ENCODE peak calls at places on chromosomes 1 and 21, in nine cellular contexts. C is lung; I is pancreas; B is GM10248; H is CD4-positive, alpha-beta T cell; M is astrocyte of the spinal cord; R is sigmoid colon; D is HFFc6; K is fibroblast of lung. X is an unnamed sample.

GRCh38 chr1:204146965-204147364 is 4.9 kb downstream of the ETNK2 start:
- DNase-seq in C (no peak), I (no peak), K (no peak), R (no peak), B (no peak), H (no peak), D (no peak), M (no peak), X (no peak)

GRCh38 chr1:18110968-18111367 is 3.4 kb downstream of the IGSF21 start:
- DNase-seq in M (no peak), C (no peak), D (no peak), B (no peak), I (no peak), H (no peak), K (no peak), R (no peak), X (peak)

GRCh38 chr1:107750364-107750959 is 214.5 kb downstream of the VAV3 start:
- DNase-seq in B (peak), C (peak), R (peak), H (no peak), M (peak), D (peak), I (peak), K (peak), X (peak)

GRCh38 chr1:226637147-226637935 is 88.8 kb downstream of the STUM start:
- DNase-seq in B (no peak), C (no peak), M (no peak), K (peak), I (peak), H (no peak), R (peak), D (no peak), X (no peak)

GRCh38 chr1:109881906-109882287 is 28.8 kb upstream of the CSF1 start:
- DNase-seq in I (no peak), H (no peak), K (no peak), D (no peak), M (no peak), R (no peak), C (no peak), B (no peak), X (no peak)

GRCh38 chr1:225830823-225831222 is 20.9 kb downstream of the EPHX1 start:
- DNase-seq in I (no peak), H (no peak), M (no peak), D (no peak), B (no peak), C (no peak), K (no peak), R (no peak), X (no peak)

GRCh38 chr1:109937738-109938137 is 27.1 kb downstream of the CSF1 start:
- DNase-seq in C (no peak), I (no peak), B (no peak), K (no peak), M (no peak), R (no peak), H (no peak), D (no peak), X (no peak)

GRCh38 chr1:235990376-235990795 is 74.5 kb downstream of the NID1 start:
- DNase-seq in M (no peak), C (no peak), I (no peak), K (peak), H (no peak), R (no peak), D (peak), B (no peak), X (no peak)

GRCh38 chr1:119314001-119314796 is 54.4 kb upstream of the HAO2 start:
- DNase-seq in I (no peak), B (no peak), D (peak), K (no peak), R (no peak), H (no peak), C (no peak), M (no peak), X (no peak)

GRCh38 chr1:15328785-15329480 is 80.8 kb upstream of the EFHD2 start:
- DNase-seq in D (no peak), K (peak), B (peak), C (no peak), I (peak), H (no peak), M (peak), R (no peak), X (no peak)

GRCh38 chr1:62349470-62350233 is 30.4 kb upstream of the KANK4 start:
- DNase-seq in D (no peak), H (no peak), R (no peak), K (no peak), M (no peak), C (no peak), B (no peak), I (no peak), X (no peak)

GRCh38 chr21:37565530-37566223 is 199.1 kb downstream of the DYRK1A start:
- DNase-seq in D (peak), I (no peak), K (peak), H (no peak), B (no peak), R (no peak), M (peak), C (no peak), X (peak)

GRCh38 chr1:117698398-117699160 is 92.7 kb downstream of the TENT5C start:
- DNase-seq in M (no peak), K (no peak), C (no peak), H (no peak), R (no peak), B (no peak), I (no peak), D (no peak), X (no peak)

GRCh38 chr1:87949711-87950110 is 621.0 kb downstream of the LMO4 start:
- DNase-seq in I (no peak), H (no peak), R (no peak), D (no peak), C (no peak), M (no peak), B (no peak), K (no peak), X (no peak)

GRCh38 chr1:17162941-17163340 is 42.0 kb upstream of the PADI1 start:
- DNase-seq in D (no peak), K (no peak), H (no peak), C (no peak), M (no peak), I (no peak), B (no peak), R (no peak), X (no peak)

GRCh38 chr1:71919812-71920509 is 362.4 kb downstream of the NEGR1 start:
- DNase-seq in H (no peak), R (no peak), C (no peak), M (no peak), I (no peak), B (no peak), K (no peak), D (no peak), X (peak)

GRCh38 chr21:15437873-15438272 is 291.9 kb upstream of the USP25 start:
- DNase-seq in M (peak), B (peak), R (no peak), K (peak), H (no peak), I (no peak), D (no peak), C (no peak), X (no peak)

GRCh38 chr1:204640578-204640977 is 45.0 kb downstream of the LRRN2 start:
- DNase-seq in M (no peak), B (no peak), C (no peak), H (no peak), D (no peak), K (no peak), R (no peak), I (no peak), X (no peak)

GRCh38 chr1:37794372-37795339 is 1.0 kb downstream of the MANEAL start:
- DNase-seq in M (no peak), H (no peak), I (peak), D (no peak), C (no peak), B (no peak), K (no peak), R (no peak), X (no peak)

GRCh38 chr1:117106478-117106877 is 15.1 kb downstream of the TRIM45 start:
- DNase-seq in B (no peak), I (no peak), C (no peak), K (no peak), R (no peak), D (no peak), M (no peak), H (no peak), X (no peak)

GRCh38 chr1:172533511-172534116 is 664 bp downstream of the SUCO start:
- DNase-seq in C (peak), I (peak), K (peak), M (peak), R (peak), D (no peak), B (peak), H (peak), X (peak)

GRCh38 chr1:172531412-172531811 is 1.5 kb upstream of the SUCO start:
- DNase-seq in D (no peak), K (no peak), B (no peak), M (no peak), R (no peak), I (no peak), C (no peak), H (no peak), X (no peak)

GRCh38 chr1:172530000-172530399 is 3.0 kb upstream of the SUCO start:
- DNase-seq in M (no peak), I (no peak), D (peak), C (no peak), K (no peak), R (no peak), B (no peak), H (no peak), X (no peak)

GRCh38 chr1:172531846-172532699 is 877 bp upstream of the SUCO start:
- DNase-seq in I (peak), B (peak), R (peak), C (peak), H (peak), D (peak), K (peak), M (peak), X (peak)

DNA sequence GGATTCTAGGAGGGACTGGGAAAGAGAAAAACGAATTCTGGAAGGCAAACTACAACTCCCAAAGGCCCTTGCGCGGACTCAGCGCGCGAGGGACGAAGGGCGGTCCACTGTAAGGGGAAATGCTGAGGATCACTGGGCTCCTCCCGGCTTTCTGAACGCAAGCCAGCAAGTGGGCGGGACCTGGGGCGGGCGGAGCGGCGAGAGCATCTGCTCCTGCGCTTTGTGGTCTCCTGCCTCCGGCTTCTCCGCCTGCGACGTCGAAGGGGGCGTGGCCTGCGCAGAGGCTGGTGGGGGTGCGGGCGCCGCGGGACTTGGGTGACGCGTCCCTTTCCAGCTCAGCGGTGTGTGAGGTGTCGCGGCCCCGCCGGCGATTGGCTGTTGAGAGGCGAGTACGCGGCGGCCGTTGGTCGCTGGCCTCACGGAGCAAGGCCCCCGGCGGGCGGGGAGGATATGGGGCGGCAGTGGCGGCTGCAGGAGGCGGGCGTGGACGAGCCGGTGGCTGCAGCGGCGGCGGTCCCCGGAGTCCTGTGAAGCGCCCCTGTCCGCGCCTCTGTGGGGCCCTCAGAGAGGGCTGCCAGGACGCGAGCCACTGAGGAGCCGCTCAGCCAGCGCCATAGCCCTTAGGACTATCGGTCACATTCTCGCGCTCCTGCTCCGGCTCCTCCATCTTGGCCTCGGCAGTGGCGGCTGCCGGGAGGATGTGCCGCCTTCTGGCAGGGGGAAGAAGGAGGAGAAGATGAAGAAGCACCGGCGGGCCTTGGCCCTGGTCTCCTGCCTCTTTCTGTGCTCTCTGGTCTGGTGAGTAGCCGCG is at the start of gene SUCO:
- DNase-seq in C (peak), R (peak), H (peak), I (peak), B (peak), K (peak), D (peak), M (peak), X (peak)
- TF ChIP-seq CTCF in C (no peak), R (no peak), H (peak), I (no peak), B (peak), K (peak), D (peak), M (no peak), X (peak)

DNA sequence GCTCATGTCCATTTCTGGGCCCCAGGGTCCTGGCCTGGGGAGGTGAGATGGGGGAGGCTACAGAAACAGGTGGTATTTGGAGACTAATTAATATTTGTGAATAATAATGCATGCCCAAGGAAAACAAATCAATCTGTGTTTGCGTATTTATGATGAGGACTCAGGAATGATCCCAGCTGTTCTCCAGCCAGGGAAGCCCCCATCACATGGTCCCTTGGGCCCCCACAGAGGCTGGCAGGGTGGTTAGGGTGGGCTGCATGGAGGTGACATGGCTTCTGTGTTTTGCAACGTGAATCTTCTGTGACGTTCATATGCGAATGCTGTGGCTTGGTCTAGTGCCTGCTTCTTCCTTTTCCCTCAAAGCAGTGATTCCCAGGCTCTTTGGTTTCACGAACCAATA is 10.5 kb downstream of the PTPRF start:
- DNase-seq in I (no peak), H (no peak), K (no peak), D (no peak), M (no peak), B (no peak), R (no peak), C (no peak), X (no peak)
- TF ChIP-seq CTCF in I (no peak), H (no peak), K (no peak), D (no peak), M (no peak), B (no peak), R (no peak), C (no peak), X (no peak)

DNA sequence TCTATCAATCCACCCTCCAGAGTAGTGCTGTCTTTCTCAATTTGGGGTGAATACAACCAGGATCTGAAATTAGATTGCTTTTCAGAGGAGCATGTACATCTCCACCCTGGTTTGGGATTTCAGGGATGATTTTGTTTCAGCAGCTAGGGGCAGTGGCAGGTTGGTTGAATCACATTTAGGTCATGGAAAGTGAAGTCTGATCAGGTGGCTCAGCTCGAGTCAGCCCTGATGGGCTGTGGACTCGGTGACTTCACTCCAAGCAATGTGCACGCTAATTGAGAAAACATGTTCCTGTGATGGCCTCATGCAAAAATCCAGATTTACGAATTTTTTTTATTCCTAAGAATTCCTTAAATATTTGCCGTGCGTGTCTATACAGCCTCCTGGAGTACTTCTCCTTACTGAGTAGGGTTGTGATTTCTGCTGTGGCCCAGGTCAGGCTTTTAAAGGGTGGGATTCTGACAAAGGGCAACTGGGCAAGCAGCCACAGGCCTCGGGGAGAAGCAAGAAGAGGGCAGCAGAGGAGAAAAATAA is 7.5 kb downstream of the NGF start:
- DNase-seq in C (no peak), M (peak), B (no peak), H (no peak), R (no peak), K (peak), D (peak), I (no peak), X (no peak)
- TF ChIP-seq CTCF in C (no peak), M (peak), B (no peak), H (no peak), R (no peak), K (peak), D (peak), I (no peak), X (no peak)

DNA sequence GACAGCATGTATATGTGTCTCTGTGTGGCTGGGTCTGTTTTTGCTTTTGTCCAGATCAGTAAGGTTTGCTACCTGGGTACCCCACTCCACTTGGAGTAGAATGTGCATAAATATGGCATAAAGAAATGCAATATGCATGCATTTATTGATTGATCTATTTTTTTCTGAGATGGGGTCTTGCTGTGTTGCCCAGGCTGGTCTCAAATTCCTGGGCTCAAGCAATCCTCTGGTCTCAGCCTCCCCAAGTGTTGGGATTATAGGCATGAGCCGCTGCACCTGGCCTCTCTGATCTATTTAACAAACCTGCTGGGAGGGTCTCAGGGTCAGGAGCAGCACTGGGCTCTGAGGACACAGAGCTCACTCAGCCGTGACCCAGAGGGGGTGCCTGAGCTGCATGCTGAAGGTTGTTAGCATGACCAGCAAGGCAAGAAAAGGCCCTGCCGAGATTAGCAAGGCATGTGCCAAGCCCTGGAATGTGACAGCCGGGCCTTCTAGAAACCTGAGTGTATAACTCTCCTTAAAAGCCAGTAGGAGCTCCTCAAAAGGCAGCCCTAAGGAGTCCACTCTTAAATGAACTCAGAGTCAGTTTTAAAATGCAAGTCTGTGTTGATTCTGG is 22.5 kb downstream of the PCSK9 start:
- DNase-seq in R (no peak), B (no peak), M (no peak), H (no peak), K (no peak), D (no peak), I (no peak), C (peak), X (no peak)
- TF ChIP-seq CTCF in R (no peak), B (no peak), M (no peak), H (no peak), K (no peak), D (no peak), I (no peak), C (no peak), X (no peak)

GRCh38 chr1:76035053-76035452 is 39.5 kb upstream of the ST6GALNAC3 start:
- DNase-seq in C (no peak), K (peak), H (no peak), M (no peak), B (no peak), I (no peak), R (no peak), D (no peak), X (no peak)
- TF ChIP-seq CTCF in C (no peak), K (peak), H (no peak), M (peak), B (no peak), I (no peak), R (no peak), D (peak), X (no peak)

GRCh38 chr1:53629101-53629691 is 109.8 kb downstream of the GLIS1 start:
- DNase-seq in B (no peak), K (no peak), M (no peak), C (no peak), I (no peak), R (no peak), H (no peak), D (no peak), X (no peak)

GRCh38 chr1:53626576-53626975 is 112.4 kb downstream of the GLIS1 start:
- DNase-seq in I (no peak), H (no peak), R (no peak), C (no peak), B (no peak), M (no peak), K (no peak), D (no peak), X (no peak)

GRCh38 chr1:53627031-53627430 is 111.9 kb downstream of the GLIS1 start:
- DNase-seq in I (no peak), B (no peak), C (no peak), D (no peak), R (no peak), M (no peak), H (no peak), K (no peak), X (no peak)

GRCh38 chr1:53628286-53628955 is 110.5 kb downstream of the GLIS1 start:
- DNase-seq in I (no peak), C (no peak), H (no peak), K (no peak), B (no peak), D (no peak), R (no peak), M (no peak), X (no peak)

GRCh38 chr1:53627666-53628065 is 111.3 kb downstream of the GLIS1 start:
- DNase-seq in K (no peak), M (no peak), D (no peak), R (no peak), B (no peak), H (no peak), C (no peak), I (no peak), X (no peak)
- TF ChIP-seq CTCF in K (no peak), M (no peak), D (no peak), R (no peak), B (no peak), H (no peak), C (no peak), I (no peak), X (no peak)

GRCh38 chr1:201171063-201172036 is 17.1 kb upstream of the TMEM9 start:
- DNase-seq in C (no peak), M (peak), K (peak), B (peak), H (peak), I (peak), R (no peak), D (peak), X (peak)
- TF ChIP-seq CTCF in C (no peak), M (peak), K (peak), B (peak), H (peak), I (no peak), R (peak), D (peak), X (peak)

DNA sequence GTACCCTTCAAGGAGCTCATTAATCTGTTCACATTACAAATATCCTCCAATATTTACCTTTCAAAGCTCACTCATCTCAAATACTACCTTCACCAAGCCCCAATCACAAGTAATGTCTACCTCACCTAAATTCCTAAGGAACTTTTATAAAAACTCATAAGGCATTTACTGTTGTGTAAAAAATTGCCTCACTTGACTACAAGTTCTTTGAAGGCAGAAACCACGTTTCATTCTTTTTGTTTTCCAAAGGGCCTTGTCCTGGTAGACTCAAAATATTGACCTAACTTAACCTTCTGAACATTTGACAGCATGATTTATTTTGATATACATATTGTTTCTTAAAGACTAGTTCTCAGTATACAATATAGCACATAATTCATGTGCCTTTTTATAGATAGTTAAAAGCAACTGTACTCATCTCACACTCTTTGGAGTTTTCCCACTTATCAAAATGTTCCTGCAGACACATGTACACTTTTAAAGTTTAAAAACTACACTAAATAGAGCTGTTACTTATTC is 2.5 kb downstream of the USP33 start:
- DNase-seq in D (no peak), B (no peak), H (no peak), M (no peak), R (no peak), C (no peak), K (no peak), I (no peak), X (no peak)
- TF ChIP-seq CTCF in D (no peak), B (no peak), H (no peak), M (no peak), R (no peak), C (no peak), K (no peak), I (no peak), X (no peak)